ENCODE peak calls at places on chromosomes 4 and X, in four cellular contexts. One of them, this sample, is unnamed.

GRCh38 chrX:109934434-109934833 is 68.5 kb upstream of the TMEM164 start:
- DNase-seq in H1: no peak
- DNase-seq in IMR-90: peak; percentile 21
- DNase-seq in H9: no peak
- DNase-seq in this sample: no peak

GRCh38 chr4:137576437-137576836 is 44.1 kb upstream of the PCDH18 start:
- DNase-seq in IMR-90: peak; percentile 4
- DNase-seq in H9: no peak
- DNase-seq in H1: no peak
- DNase-seq in this sample: no peak

GRCh38 chr4:76526585-76526990 is 91.6 kb downstream of the SHROOM3 start:
- DNase-seq in IMR-90: no peak
- DNase-seq in H1: no peak
- DNase-seq in H9: no peak
- DNase-seq in this sample: peak; percentile 32

GRCh38 chr4:143025111-143025704 is 159.5 kb upstream of the USP38 start:
- DNase-seq in IMR-90: peak; percentile 33
- DNase-seq in H9: peak; percentile 53
- DNase-seq in H1: no peak
- DNase-seq in this sample: peak; percentile 80

GRCh38 chr4:118811008-118811764 is 24.7 kb downstream of the SEC24D start:
- DNase-seq in H9: no peak
- DNase-seq in IMR-90: peak; percentile 88
- DNase-seq in H1: no peak
- DNase-seq in this sample: no peak

GRCh38 chr4:85825937-85826678 is 351.2 kb downstream of the ARHGAP24 start:
- DNase-seq in H1: peak; percentile 56
- DNase-seq in H9: peak; percentile 58
- DNase-seq in IMR-90: peak; percentile 58
- DNase-seq in this sample: peak; percentile 87

GRCh38 chr4:139523076-139523475 is 32.9 kb downstream of the SETD7 start:
- DNase-seq in H1: no peak
- DNase-seq in H9: no peak
- DNase-seq in IMR-90: peak; percentile 40
- DNase-seq in this sample: no peak

GRCh38 chr4:8334786-8335460 is 65.4 kb downstream of the HTRA3 start:
- DNase-seq in H1: no peak
- DNase-seq in IMR-90: no peak
- DNase-seq in H9: no peak
- DNase-seq in this sample: no peak

GRCh38 chr4:792729-793108 is 33.2 kb downstream of the CPLX1 start:
- DNase-seq in H1: no peak
- DNase-seq in H9: no peak
- DNase-seq in IMR-90: no peak
- DNase-seq in this sample: no peak

GRCh38 chr4:181677203-181677602 is 566.0 kb upstream of the TENM3 start:
- DNase-seq in IMR-90: peak; percentile 25
- DNase-seq in H1: no peak
- DNase-seq in H9: no peak
- DNase-seq in this sample: no peak

GRCh38 chr4:16472537-16472936 is 246.3 kb upstream of the TAPT1 start:
- DNase-seq in IMR-90: no peak
- DNase-seq in H9: no peak
- DNase-seq in H1: no peak
- DNase-seq in this sample: no peak

GRCh38 chrX:106698693-106699092 is 27.8 kb upstream of the RNF128 start:
- DNase-seq in IMR-90: peak; percentile 67
- DNase-seq in H9: no peak
- DNase-seq in H1: no peak
- DNase-seq in this sample: no peak

GRCh38 chr4:24240655-24241054 is 343.7 kb downstream of the DHX15 start:
- DNase-seq in H1: no peak
- DNase-seq in H9: peak; percentile 37
- DNase-seq in IMR-90: no peak
- DNase-seq in this sample: peak; percentile 67

GRCh38 chr4:144547678-144548298 is 98.2 kb upstream of the HHIP start:
- DNase-seq in H9: no peak
- DNase-seq in IMR-90: no peak
- DNase-seq in H1: no peak
- DNase-seq in this sample: no peak

GRCh38 chrX:73851014-73852009 is 288.3 kb downstream of the CHIC1 start:
- DNase-seq in H1: no peak
- DNase-seq in H9: no peak
- DNase-seq in IMR-90: peak; percentile 96
- DNase-seq in this sample: no peak

GRCh38 chrX:102976793-102977495 is 39.9 kb downstream of the RAB40AL start:
- DNase-seq in H1: no peak
- DNase-seq in H9: no peak
- DNase-seq in IMR-90: peak; percentile 35
- DNase-seq in this sample: no peak

GRCh38 chrX:130079824-130080406 is 30.4 kb downstream of the ELF4 start:
- DNase-seq in H1: no peak
- DNase-seq in IMR-90: peak; percentile 75
- DNase-seq in H9: no peak
- DNase-seq in this sample: peak; percentile 70

GRCh38 chrX:18010251-18010650 is 149.2 kb upstream of the RAI2 start:
- DNase-seq in IMR-90: no peak
- DNase-seq in H9: no peak
- DNase-seq in H1: no peak
- DNase-seq in this sample: no peak

GRCh38 chrX:39883664-39884063 is 214.1 kb downstream of the BCOR start:
- DNase-seq in IMR-90: no peak
- DNase-seq in H9: no peak
- DNase-seq in H1: no peak
- DNase-seq in this sample: no peak

GRCh38 chr4:127959794-127960193 is 5.2 kb downstream of the MFSD8 start:
- DNase-seq in H9: no peak
- DNase-seq in H1: no peak
- DNase-seq in IMR-90: peak; percentile 6
- DNase-seq in this sample: no peak

GRCh38 chr4:159017323-159018036 is 85.4 kb upstream of the RAPGEF2 start:
- DNase-seq in IMR-90: no peak
- DNase-seq in H1: no peak
- DNase-seq in H9: no peak
- DNase-seq in this sample: no peak

GRCh38 chr4:18754180-18754579 is 732.6 kb upstream of the LCORL start:
- DNase-seq in H1: no peak
- DNase-seq in IMR-90: no peak
- DNase-seq in H9: peak; percentile 25
- DNase-seq in this sample: peak; percentile 60

GRCh38 chr4:148166132-148166531 is 276.1 kb downstream of the NR3C2 start:
- DNase-seq in IMR-90: no peak
- DNase-seq in H1: no peak
- DNase-seq in H9: no peak
- DNase-seq in this sample: no peak

GRCh38 chr4:18923496-18924161 is 902.1 kb upstream of the LCORL start:
- DNase-seq in IMR-90: no peak
- DNase-seq in H1: no peak
- DNase-seq in H9: no peak
- DNase-seq in this sample: no peak

GRCh38 chr4:40788338-40788737 is 38.6 kb downstream of the NSUN7 start:
- DNase-seq in H9: no peak
- DNase-seq in H1: no peak
- DNase-seq in IMR-90: no peak
- DNase-seq in this sample: no peak

GRCh38 chrX:139204903-139205667 is 325.5 kb upstream of the F9 start:
- DNase-seq in H1: peak; percentile 57
- DNase-seq in H9: peak; percentile 73
- DNase-seq in IMR-90: no peak
- DNase-seq in this sample: peak; percentile 82

GRCh38 chr4:8912089-8912455 is 40.4 kb upstream of the HMX1 start:
- DNase-seq in H1: peak; percentile 39
- DNase-seq in IMR-90: no peak
- DNase-seq in H9: no peak
- DNase-seq in this sample: no peak

GRCh38 chrX:79270401-79270800 is 96.7 kb downstream of the ITM2A start:
- DNase-seq in IMR-90: no peak
- DNase-seq in H9: peak; percentile 39
- DNase-seq in H1: peak; percentile 43
- DNase-seq in this sample: peak; percentile 59

GRCh38 chr4:109406337-109406931 is 27.2 kb upstream of the SEC24B start:
- DNase-seq in H9: no peak
- DNase-seq in H1: no peak
- DNase-seq in IMR-90: peak; percentile 71
- DNase-seq in this sample: peak; percentile 70

GRCh38 chrX:16836371-16836770 is 33.8 kb downstream of the RBBP7 start:
- DNase-seq in H1: peak; percentile 53
- DNase-seq in H9: peak; percentile 77
- DNase-seq in IMR-90: peak; percentile 13
- DNase-seq in this sample: peak; percentile 63

GRCh38 chr4:73726000-73726399 is 14.4 kb upstream of the CXCL8 start:
- DNase-seq in H1: no peak
- DNase-seq in IMR-90: peak; percentile 93
- DNase-seq in H9: no peak
- DNase-seq in this sample: peak; percentile 91

GRCh38 chrX:10983526-10983925 is 127.6 kb upstream of the HCCS start:
- DNase-seq in H9: no peak
- DNase-seq in H1: no peak
- DNase-seq in IMR-90: no peak
- DNase-seq in this sample: no peak

GRCh38 chr4:168688584-168688983 is 191.7 kb downstream of the PALLD start:
- DNase-seq in IMR-90: no peak
- DNase-seq in H1: no peak
- DNase-seq in H9: no peak
- DNase-seq in this sample: no peak
- H2BK15ac ChIP-seq in IMR-90: no peak overlapping the region
- H2BK15ac ChIP-seq in H1: no peak overlapping the region
- H2BK15ac ChIP-seq in H9: no peak overlapping the region
- H2BK15ac ChIP-seq in this sample: no peak overlapping the region

GRCh38 chr4:102354671-102355454 is 9.6 kb upstream of the SLC39A8 start:
- DNase-seq in H9: no peak
- DNase-seq in H1: no peak
- DNase-seq in IMR-90: no peak
- DNase-seq in this sample: no peak

GRCh38 chr4:102350634-102351033 is 5.4 kb upstream of the SLC39A8 start:
- DNase-seq in H9: no peak
- DNase-seq in IMR-90: no peak
- DNase-seq in H1: no peak
- DNase-seq in this sample: no peak

GRCh38 chr4:102355748-102356147 is 10.5 kb upstream of the SLC39A8 start:
- DNase-seq in H1: no peak
- DNase-seq in H9: no peak
- DNase-seq in IMR-90: no peak
- DNase-seq in this sample: no peak

GRCh38 chr4:102356562-102357202 is 11.4 kb upstream of the SLC39A8 start:
- DNase-seq in H1: no peak
- DNase-seq in IMR-90: no peak
- DNase-seq in H9: no peak
- DNase-seq in this sample: no peak

GRCh38 chr4:102352774-102353173 is 7.5 kb upstream of the SLC39A8 start:
- DNase-seq in H9: no peak
- DNase-seq in IMR-90: no peak
- DNase-seq in H1: no peak
- DNase-seq in this sample: no peak
- H4K5ac ChIP-seq in H9: no peak overlapping the region
- H4K5ac ChIP-seq in IMR-90: no peak overlapping the region
- H4K5ac ChIP-seq in H1: no peak overlapping the region
- H4K5ac ChIP-seq in this sample: no peak overlapping the region

GRCh38 chrX:2147928-2148327 is 352.8 kb downstream of the DHRSX start:
- DNase-seq in H1: no peak
- DNase-seq in IMR-90: no peak
- DNase-seq in H9: no peak
- DNase-seq in this sample: no peak

GRCh38 chrX:2150722-2151121 is 350.1 kb downstream of the DHRSX start:
- DNase-seq in H1: no peak
- DNase-seq in H9: no peak
- DNase-seq in IMR-90: no peak
- DNase-seq in this sample: no peak

DNA sequence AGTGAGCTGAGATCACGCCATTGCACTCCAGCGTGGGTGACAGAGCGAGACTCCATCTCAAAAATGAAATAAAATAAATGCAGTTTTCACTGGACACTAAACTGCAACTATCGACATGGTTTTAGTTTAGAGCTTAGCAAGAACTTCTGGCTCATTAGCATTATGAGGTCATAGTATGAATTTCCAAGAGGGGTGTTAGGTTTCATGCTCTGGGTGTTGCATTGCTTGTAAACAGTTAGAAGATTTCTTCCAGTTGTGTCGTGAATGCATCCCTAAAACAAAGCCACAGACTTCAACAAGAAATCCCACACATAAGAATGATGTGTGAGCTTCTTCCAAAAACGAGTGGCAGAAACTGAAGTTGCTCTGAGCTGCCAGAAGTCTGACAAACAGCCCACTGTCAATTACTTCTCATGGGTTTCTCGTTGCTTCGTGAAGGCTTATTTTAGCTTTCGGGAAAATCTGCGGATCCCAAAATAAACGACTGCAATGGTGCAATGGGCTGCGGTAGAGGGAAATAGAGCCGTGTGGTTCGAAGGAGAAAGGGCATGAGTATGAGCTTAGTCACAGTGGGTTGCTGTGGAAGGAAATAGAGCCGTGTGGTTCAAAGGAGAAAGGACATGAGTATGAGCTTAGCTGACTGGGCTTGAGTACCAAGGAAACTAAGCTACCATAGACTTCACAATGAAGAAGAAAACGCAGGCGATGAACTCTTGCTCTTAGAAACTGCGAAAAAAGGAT is 354.9 kb downstream of the DHRSX start:
- DNase-seq in H9: no peak
- DNase-seq in IMR-90: no peak
- DNase-seq in H1: no peak
- DNase-seq in this sample: peak; percentile 27
- H2BK15ac ChIP-seq in H9: no peak overlapping the region
- H2BK15ac ChIP-seq in IMR-90: no peak overlapping the region
- H2BK15ac ChIP-seq in H1: no peak overlapping the region
- H2BK15ac ChIP-seq in this sample: no peak overlapping the region

DNA sequence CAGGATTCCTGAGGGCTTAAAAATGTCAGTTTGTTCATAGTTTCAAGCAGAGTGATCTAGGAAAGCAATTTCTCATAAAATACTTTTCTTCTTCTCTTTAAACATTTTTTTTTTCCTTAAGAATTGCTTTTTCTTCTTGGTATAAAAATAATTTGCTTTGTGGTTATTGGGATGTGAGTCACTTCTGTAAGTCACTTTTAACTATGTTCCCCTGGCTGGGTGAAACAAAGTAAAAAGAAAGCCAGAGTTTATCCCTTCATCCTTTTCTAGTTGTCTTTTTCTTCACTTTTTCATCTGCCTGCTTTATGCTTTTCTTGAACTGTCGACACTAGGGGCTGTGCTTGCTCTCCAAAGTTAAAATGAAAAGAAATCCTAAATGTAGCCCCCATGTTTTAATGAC is 33.5 kb downstream of the ARSJ start:
- DNase-seq in IMR-90: peak; percentile 71
- DNase-seq in H9: no peak
- DNase-seq in H1: no peak
- DNase-seq in this sample: no peak
- H4K5ac ChIP-seq in IMR-90: peak overlapping the region; percentile 85
- H4K5ac ChIP-seq in H9: no peak overlapping the region
- H4K5ac ChIP-seq in H1: no peak overlapping the region
- H4K5ac ChIP-seq in this sample: no peak overlapping the region